ENCODE peak calls at places on chromosomes 16 and 17, in five cellular contexts. G is hepatocyte, P is fibroblast of lung, U is AG04450, E is dorsolateral prefrontal cortex. Y is an unnamed sample. For H3K27me3, the result is how much of the 10 kb centered on the place peaks cover.

GRCh38 chr17:47692895-47693666 is 880 bp upstream of the TBKBP1 start:
- DNase-seq in G (no peak), P (no peak), U (no peak), E (no peak), Y (no peak)

GRCh38 chr16:75093598-75094540 is 22.7 kb downstream of the LDHD start:
- DNase-seq in G (no peak), P (no peak), U (no peak), E (no peak), Y (no peak)

GRCh38 chr17:79651751-79652150 is 40.9 kb upstream of the RBFOX3 start:
- DNase-seq in G (no peak), P (no peak), U (no peak), E (no peak), Y (no peak)

GRCh38 chr17:72948115-72948514 is 144.4 kb downstream of the SLC39A11 start:
- DNase-seq in G (no peak), P (no peak), U (no peak), E (no peak), Y (no peak)

GRCh38 chr17:58679263-58680037 is 12.4 kb downstream of the TEX14 start:
- DNase-seq in G (no peak), P (peak), U (no peak), E (no peak), Y (no peak)

GRCh38 chr16:85971877-85972638 is 73.1 kb downstream of the IRF8 start:
- DNase-seq in G (no peak), P (no peak), U (no peak), E (no peak), Y (no peak)

GRCh38 chr17:19384723-19385391 is 2.1 kb downstream of the MFAP4 start:
- DNase-seq in G (peak), P (peak), U (peak), E (peak), Y (no peak)

GRCh38 chr16:79593074-79593531 is 7.4 kb downstream of the MAF start:
- DNase-seq in G (no peak), P (no peak), U (no peak), E (no peak), Y (no peak)

GRCh38 chr17:80986816-80987480 is 4.7 kb upstream of the CHMP6 start:
- DNase-seq in G (no peak), P (no peak), U (no peak), E (no peak), Y (no peak)

GRCh38 chr17:38898812-38899348 is 26.5 kb upstream of the LASP1NB start:
- DNase-seq in G (no peak), P (no peak), U (no peak), E (no peak), Y (no peak)

GRCh38 chr16:5200123-5200522 is 102.5 kb upstream of the EEF2KMT start:
- DNase-seq in G (no peak), P (no peak), U (no peak), E (no peak), Y (no peak)

GRCh38 chr16:10298416-10298815 is 87.4 kb upstream of the ATF7IP2 start:
- DNase-seq in G (no peak), P (no peak), U (no peak), E (no peak), Y (no peak)

GRCh38 chr16:70162041-70162451 is 11.5 kb upstream of the CLEC18C start:
- DNase-seq in G (peak), P (peak), U (peak), E (no peak), Y (no peak)

GRCh38 chr17:34714475-34715410 is 135.4 kb downstream of the TMEM132E start:
- DNase-seq in G (no peak), P (no peak), U (no peak), E (no peak), Y (no peak)

GRCh38 chr17:57714660-57715059 is 30.4 kb downstream of the CCDC182 start:
- DNase-seq in G (no peak), P (no peak), U (no peak), E (no peak), Y (no peak)

GRCh38 chr17:57453841-57454240 is 197.5 kb downstream of the MSI2 start:
- DNase-seq in G (no peak), P (no peak), U (no peak), E (no peak), Y (no peak)

GRCh38 chr17:43702636-43703035 is 40.9 kb upstream of the MEOX1 start:
- DNase-seq in G (no peak), P (peak), U (no peak), E (no peak), Y (no peak)

GRCh38 chr16:31382485-31383161 is 10.5 kb upstream of the ITGAD start:
- DNase-seq in G (peak), P (peak), U (no peak), E (no peak), Y (peak)

GRCh38 chr17:78146471-78146869 is 285 bp downstream of the C17orf99 start:
- DNase-seq in G (no peak), P (no peak), U (no peak), E (no peak), Y (no peak)
- H3K27ac ChIP-seq in G (no peak), P (no peak), U (no peak), E (no peak), Y (no peak)

DNA sequence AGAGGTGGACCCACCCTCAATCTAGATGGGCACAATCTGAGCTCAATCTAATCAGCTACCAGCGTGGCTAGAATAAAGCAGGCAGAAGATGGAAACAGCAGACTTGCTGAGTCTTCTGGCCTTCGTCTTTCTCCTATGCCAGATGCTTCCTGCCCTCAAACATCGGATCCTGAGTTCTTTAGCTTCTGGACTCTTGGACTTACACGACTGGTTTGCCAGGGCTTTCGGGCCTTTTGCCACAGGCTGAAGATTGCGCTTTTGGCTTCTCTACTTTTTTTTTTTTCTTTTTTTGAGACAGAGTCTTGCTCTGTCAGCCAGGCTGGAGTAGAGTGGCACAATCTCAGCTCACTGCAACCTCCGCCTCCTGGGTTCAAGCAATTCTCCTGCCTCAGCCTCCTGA is 65.1 kb downstream of the UTP18 start:
- DNase-seq in G (no peak), P (no peak), U (no peak), E (no peak), Y (no peak)
- H3K27me3 ChIP-seq in G (under half), P (under half), U (under half), E (under half), Y (under half)

GRCh38 chr17:77109159-77110005 is 31.4 kb upstream of the SEC14L1 start:
- DNase-seq in G (no peak), P (no peak), U (no peak), E (no peak), Y (no peak)
- H3K4me3 ChIP-seq in G (no peak), P (no peak), U (no peak), E (no peak), Y (peak)

DNA sequence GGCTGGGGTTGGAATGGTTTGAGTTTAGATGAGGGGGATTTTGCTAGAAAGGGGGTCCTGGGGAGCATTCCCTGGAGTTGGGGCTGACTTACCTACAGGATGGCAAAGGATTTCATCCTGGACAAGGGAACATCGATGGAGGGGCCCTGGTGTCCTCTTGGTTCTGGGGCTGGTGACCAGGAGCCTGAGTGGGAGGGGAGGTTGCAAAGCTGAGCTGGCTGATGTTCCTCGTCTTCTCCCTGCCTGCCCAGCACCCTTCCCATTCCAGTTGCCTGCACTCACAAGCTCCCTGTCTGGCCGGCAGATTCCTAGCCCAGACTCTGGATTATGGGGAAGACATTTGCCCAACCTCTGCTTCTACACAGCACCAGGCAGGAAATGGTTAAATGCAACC is 37.2 kb downstream of the ITGAE start:
- DNase-seq in G (no peak), P (peak), U (no peak), E (no peak), Y (no peak)
- H3K27ac ChIP-seq in G (no peak), P (no peak), U (no peak), E (no peak), Y (no peak)